ENCODE peak calls at places on chromosomes 12 and 14, in five cellular contexts. V is PC-3, W is HCT116, I is MM.1S, X is H9. B is an unnamed sample.

GRCh38 chr14:80606347-80606772 is 335.2 kb downstream of the CEP128 start:
- DNase-seq in V (no peak), W (no peak), I (no peak), X (no peak), B (no peak)

GRCh38 chr12:122159879-122160278 is 14.1 kb downstream of the IL31 start:
- DNase-seq in V (no peak), W (no peak), I (no peak), X (no peak), B (no peak)

GRCh38 chr12:66708704-66709443 is 30.0 kb upstream of the GRIP1 start:
- DNase-seq in V (peak; percentile 72), W (no peak), I (peak; percentile 65), X (no peak), B (peak; percentile 72)

GRCh38 chr14:23376477-23377200 is at the start of gene CMTM5:
- DNase-seq in V (no peak), W (no peak), I (no peak), X (peak; percentile 66), B (no peak)

GRCh38 chr12:121036810-121037326 is 2.2 kb downstream of the OASL start:
- DNase-seq in V (peak; percentile 60), W (no peak), I (no peak), X (no peak), B (no peak)

GRCh38 chr12:54428050-54429013 is 9.3 kb upstream of the ITGA5 start:
- DNase-seq in V (no peak), W (no peak), I (no peak), X (peak; percentile 57), B (no peak)

GRCh38 chr14:38210587-38211257 is 3.0 kb downstream of the SSTR1 start:
- DNase-seq in V (no peak), W (no peak), I (no peak), X (no peak), B (no peak)

GRCh38 chr12:5442251-5443006 is 10.5 kb downstream of the NTF3 start:
- DNase-seq in V (peak; percentile 51), W (peak; percentile 39), I (peak; percentile 28), X (no peak), B (peak; percentile 67)

GRCh38 chr12:109255377-109255776 is 53.7 kb downstream of the FOXN4 start:
- DNase-seq in V (peak; percentile 43), W (no peak), I (no peak), X (no peak), B (peak; percentile 63)

GRCh38 chr12:13007496-13008233 is 7.6 kb upstream of the HEBP1 start:
- DNase-seq in V (no peak), W (no peak), I (no peak), X (no peak), B (peak; percentile 24)

GRCh38 chr14:24429395-24430142 is at the start of the genes CBLN3 and KHNYN:
- DNase-seq in V (peak; percentile 90), W (peak; percentile 74), I (peak; percentile 81), X (peak; percentile 89), B (peak; percentile 98)

GRCh38 chr14:80260649-80261048 is 49.3 kb upstream of the DIO2 start:
- DNase-seq in V (no peak), W (no peak), I (no peak), X (no peak), B (no peak)

GRCh38 chr12:106902053-106902452 is 53.7 kb upstream of the TMEM263 start:
- DNase-seq in V (no peak), W (no peak), I (no peak), X (no peak), B (no peak)

GRCh38 chr14:27114180-27114579 is 516.3 kb upstream of the NOVA1 start:
- DNase-seq in V (no peak), W (no peak), I (peak; percentile 46), X (no peak), B (no peak)

GRCh38 chr12:50314629-50315312 is 31.5 kb upstream of the LIMA1 start:
- DNase-seq in V (peak; percentile 61), W (no peak), I (no peak), X (no peak), B (peak; percentile 72)

GRCh38 chr12:80776706-80777105 is 60.0 kb downstream of the MYF5 start:
- DNase-seq in V (no peak), W (no peak), I (no peak), X (no peak), B (no peak)

GRCh38 chr12:39752482-39753147 is 133.0 kb upstream of the ABCD2 start:
- DNase-seq in V (no peak), W (no peak), I (peak; percentile 92), X (peak; percentile 71), B (no peak)

GRCh38 chr12:31011746-31012567 is 61.7 kb upstream of the DDX11 start:
- DNase-seq in V (no peak), W (no peak), I (no peak), X (no peak), B (peak; percentile 48)

GRCh38 chr14:58572092-58572853 is 65.5 kb upstream of the DACT1 start:
- DNase-seq in V (peak; percentile 68), W (no peak), I (no peak), X (no peak), B (no peak)

GRCh38 chr12:53939141-53940108 is 794 bp downstream of the HOXC13 start:
- DNase-seq in V (peak; percentile 48), W (no peak), I (no peak), X (peak; percentile 65), B (no peak)

GRCh38 chr12:47551426-47551851 is 154.4 kb downstream of the RPAP3 start:
- DNase-seq in V (peak; percentile 56), W (no peak), I (no peak), X (no peak), B (no peak)

GRCh38 chr14:38646391-38646790 is 390.5 kb upstream of the CLEC14A start:
- DNase-seq in V (peak; percentile 22), W (no peak), I (no peak), X (no peak), B (no peak)

DNA sequence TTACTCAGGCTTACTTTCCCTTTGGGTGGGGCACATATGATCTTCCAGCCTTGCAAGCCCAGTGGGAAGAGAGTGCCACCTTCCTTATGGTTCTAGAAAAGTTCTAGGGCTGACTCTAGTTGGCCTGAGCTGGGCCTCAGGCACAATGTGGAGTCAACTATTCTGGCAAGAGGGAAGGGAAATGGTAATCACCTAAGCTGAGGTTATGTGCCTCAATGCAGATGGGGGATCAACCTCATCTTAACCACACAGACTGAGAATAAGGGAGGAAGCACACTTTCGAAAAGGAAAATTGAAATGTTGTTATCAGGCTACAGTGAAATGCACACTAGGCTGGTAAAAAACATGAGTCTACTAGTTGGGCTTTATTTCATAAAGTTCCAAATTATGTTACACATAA is 77.5 kb upstream of the RMST start:
- DNase-seq in V (no peak), W (no peak), I (peak; percentile 15), X (no peak), B (no peak)
- H3K4me2 ChIP-seq in V (no peak overlapping the region), W (no peak overlapping the region), I (no peak overlapping the region), X (no peak overlapping the region), B (no peak overlapping the region)

DNA sequence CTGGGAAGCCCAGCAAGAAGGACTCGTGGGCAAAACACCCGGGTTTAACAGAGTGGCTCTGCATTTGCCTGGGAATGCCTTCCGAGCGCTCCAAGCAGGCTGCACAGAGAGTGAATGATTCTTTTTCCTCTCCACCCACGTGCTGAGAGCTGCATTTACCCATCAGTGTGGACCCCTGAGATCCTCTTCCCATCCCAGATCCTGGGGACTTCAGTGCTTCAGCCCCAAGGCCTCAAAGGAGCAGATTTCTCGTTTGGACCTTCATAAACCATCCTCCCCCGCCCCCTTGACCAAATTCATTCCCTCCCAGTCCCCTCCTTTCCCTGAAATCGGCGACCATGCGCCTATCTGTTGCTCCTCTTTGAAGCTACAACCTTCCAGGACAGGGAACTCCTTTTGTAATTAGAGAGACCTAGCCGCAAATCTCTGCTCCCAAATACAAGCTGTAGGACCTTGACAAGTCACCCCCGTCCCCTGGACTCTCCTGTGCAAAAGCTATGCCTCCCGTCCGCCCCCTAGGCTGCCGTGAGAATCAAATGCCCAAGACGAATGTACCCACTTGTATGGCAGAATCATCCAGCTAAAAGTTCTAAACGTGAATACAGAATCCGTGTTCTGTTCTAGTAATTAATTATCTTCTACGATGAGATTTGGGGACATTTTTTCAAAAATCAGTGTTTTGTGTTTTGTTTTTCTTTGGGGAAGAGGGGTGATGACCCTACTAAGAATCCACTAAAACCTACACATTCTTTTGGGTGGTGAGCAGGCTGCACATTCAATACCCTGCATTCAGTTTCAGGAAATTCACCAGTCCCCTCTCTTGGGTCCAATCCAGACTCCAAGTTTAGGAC is 8.8 kb downstream of the TBX5 start:
- DNase-seq in V (no peak), W (no peak), I (no peak), X (no peak), B (no peak)
- H3K4me2 ChIP-seq in V (no peak overlapping the region), W (no peak overlapping the region), I (no peak overlapping the region), X (no peak overlapping the region), B (no peak overlapping the region)

DNA sequence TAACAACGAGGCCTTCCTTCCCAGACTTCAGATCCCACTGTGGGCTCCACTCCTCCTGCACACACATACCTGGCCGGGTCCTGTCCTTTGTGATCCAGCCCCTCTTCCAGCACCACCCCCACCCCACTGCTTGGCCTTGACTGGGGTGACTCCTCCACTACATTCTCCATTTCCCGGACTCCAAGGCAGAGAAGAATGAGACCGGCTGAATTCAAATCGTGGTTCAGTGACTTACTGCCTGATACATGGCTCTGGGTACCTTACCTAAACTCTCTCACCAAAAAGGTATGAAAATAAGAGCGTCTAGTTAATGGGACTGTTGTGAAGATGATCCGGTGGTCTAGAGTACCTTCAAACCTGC is 1.7 kb upstream of the ZBTB42 start:
- DNase-seq in V (peak; percentile 2), W (no peak), I (no peak), X (no peak), B (no peak)
- H3K4me2 ChIP-seq in V (no peak overlapping the region), W (no peak overlapping the region), I (no peak overlapping the region), X (peak overlapping the region; percentile 50), B (no peak overlapping the region)

GRCh38 chr14:92902191-92902590 is 20.8 kb upstream of the CHGA start:
- DNase-seq in V (no peak), W (no peak), I (no peak), X (no peak), B (no peak)

GRCh38 chr14:92902726-92903125 is 20.2 kb upstream of the CHGA start:
- DNase-seq in V (no peak), W (no peak), I (no peak), X (peak; percentile 57), B (no peak)

GRCh38 chr14:92905667-92906066 is 17.3 kb upstream of the CHGA start:
- DNase-seq in V (no peak), W (no peak), I (no peak), X (no peak), B (no peak)

GRCh38 chr14:92900660-92901059 is 22.3 kb upstream of the CHGA start:
- DNase-seq in V (peak; percentile 57), W (no peak), I (no peak), X (no peak), B (no peak)

DNA sequence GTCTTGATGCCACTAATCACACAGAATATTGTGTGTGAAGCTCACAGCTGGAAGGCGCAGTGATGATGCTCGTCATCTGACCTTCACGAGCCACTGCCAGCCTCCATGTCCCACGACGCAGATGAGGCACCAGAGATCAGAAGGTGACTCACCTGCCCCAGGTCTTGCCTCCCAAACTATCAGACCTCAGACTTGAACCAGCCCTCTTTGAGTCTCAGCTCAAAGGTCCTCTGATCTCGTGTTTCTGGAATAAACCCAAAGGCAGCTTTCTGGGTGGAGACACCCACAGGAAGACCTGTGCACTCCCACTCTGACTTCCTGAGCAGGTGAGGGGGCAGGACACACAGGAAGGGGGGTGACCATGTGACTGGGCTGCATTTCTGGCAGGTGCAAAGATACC is 19.6 kb upstream of the CHGA start:
- DNase-seq in V (no peak), W (no peak), I (no peak), X (no peak), B (no peak)
- H3K4me2 ChIP-seq in V (no peak overlapping the region), W (peak overlapping the region; percentile 28), I (no peak overlapping the region), X (no peak overlapping the region), B (no peak overlapping the region)

B was measured in Karpas-422.